ENCODE peak calls at places on chromosomes 13 and 19, in ten cellular contexts. X, N, H, I, L, S, K, A, O and J are unnamed samples.
A peak's percentile ranks its signal among the peaks of the same experiment; 100 is the strongest.

GRCh38 chr19:39410620-39411005 is 1.9 kb upstream of the PLEKHG2 start:
- DNase-seq in X (no peak), N (no peak), H (no peak), I (no peak), L (no peak), S (no peak), K (no peak), A (no peak), O (no peak), J (no peak)

GRCh38 chr13:43316997-43317396 is 293.6 kb downstream of the DNAJC15 start:
- DNase-seq in X (no peak), N (no peak), H (no peak), I (peak; percentile 45), L (no peak), S (peak; percentile 78), K (no peak), A (peak; percentile 35), O (no peak), J (no peak)

GRCh38 chr19:29372921-29373797 is 152.6 kb upstream of the VSTM2B start:
- DNase-seq in X (no peak), N (no peak), H (no peak), I (no peak), L (peak; percentile 46), S (no peak), K (no peak), A (no peak), O (no peak), J (peak; percentile 57)

GRCh38 chr13:90445179-90445578 is 902.3 kb upstream of the MIR17HG start:
- DNase-seq in X (no peak), N (no peak), H (no peak), I (peak; percentile 95), L (no peak), S (peak; percentile 97), K (peak; percentile 67), A (no peak), O (peak; percentile 15), J (no peak)

GRCh38 chr13:28636078-28636477 is 22.9 kb upstream of the POMP start:
- DNase-seq in X (no peak), N (no peak), H (no peak), I (peak; percentile 58), L (no peak), S (no peak), K (no peak), A (no peak), O (no peak), J (no peak)

GRCh38 chr19:42420055-42420544 is 7.1 kb downstream of the LIPE start:
- DNase-seq in X (peak; percentile 65), N (peak; percentile 88), H (peak; percentile 61), I (peak; percentile 59), L (no peak), S (peak; percentile 52), K (no peak), A (peak; percentile 46), O (no peak), J (no peak)

GRCh38 chr19:31350693-31351211 is 1.5 kb upstream of the TSHZ3 start:
- DNase-seq in X (no peak), N (peak; percentile 55), H (peak; percentile 53), I (peak; percentile 33), L (peak; percentile 86), S (peak; percentile 68), K (no peak), A (no peak), O (no peak), J (no peak)

GRCh38 chr13:40874138-40874776 is 84.8 kb downstream of the SLC25A15 start:
- DNase-seq in X (no peak), N (no peak), H (no peak), I (no peak), L (no peak), S (peak; percentile 5), K (no peak), A (no peak), O (no peak), J (no peak)

GRCh38 chr19:13872695-13873389 is 4.1 kb upstream of the NANOS3 start:
- DNase-seq in X (no peak), N (peak; percentile 75), H (no peak), I (no peak), L (no peak), S (no peak), K (no peak), A (no peak), O (peak; percentile 75), J (no peak)

GRCh38 chr19:35248310-35249145 is at the start of gene LSR:
- DNase-seq in X (peak; percentile 43), N (peak; percentile 97), H (peak; percentile 84), I (peak; percentile 96), L (peak; percentile 82), S (no peak), K (no peak), A (no peak), O (peak; percentile 88), J (no peak)

GRCh38 chr19:20167020-20167644 is at the start of gene ZNF486:
- DNase-seq in X (peak; percentile 72), N (peak; percentile 82), H (no peak), I (peak; percentile 98), L (peak; percentile 98), S (peak; percentile 96), K (peak; percentile 96), A (peak; percentile 75), O (peak; percentile 96), J (peak; percentile 97)

GRCh38 chr19:3450796-3451411 is 29.4 kb downstream of the SMIM24 start:
- DNase-seq in X (no peak), N (no peak), H (no peak), I (peak; percentile 100), L (peak; percentile 96), S (peak; percentile 99), K (peak; percentile 99), A (no peak), O (no peak), J (peak; percentile 97)

GRCh38 chr19:7544626-7545025 is 9.1 kb downstream of the PNPLA6 start:
- DNase-seq in X (no peak), N (no peak), H (no peak), I (no peak), L (no peak), S (no peak), K (no peak), A (no peak), O (no peak), J (no peak)

GRCh38 chr19:19474950-19475781 is 40.2 kb downstream of the TSSK6 start:
- DNase-seq in X (no peak), N (no peak), H (no peak), I (no peak), L (no peak), S (no peak), K (no peak), A (peak; percentile 20), O (no peak), J (no peak)

GRCh38 chr13:76754414-76754813 is 131.8 kb downstream of the KCTD12 start:
- DNase-seq in X (no peak), N (no peak), H (no peak), I (peak; percentile 22), L (no peak), S (peak; percentile 93), K (no peak), A (no peak), O (no peak), J (no peak)

GRCh38 chr13:30819136-30819875 is 84.0 kb downstream of the ALOX5AP start:
- DNase-seq in X (no peak), N (no peak), H (no peak), I (peak; percentile 88), L (no peak), S (no peak), K (no peak), A (peak; percentile 44), O (no peak), J (no peak)

GRCh38 chr13:33193428-33193974 is 92.1 kb downstream of the STARD13 start:
- DNase-seq in X (no peak), N (no peak), H (no peak), I (no peak), L (no peak), S (no peak), K (no peak), A (peak; percentile 16), O (peak; percentile 33), J (no peak)

GRCh38 chr19:37077615-37077928 is 661 bp upstream of the ZNF420 start:
- DNase-seq in X (no peak), N (no peak), H (no peak), I (no peak), L (no peak), S (no peak), K (no peak), A (peak; percentile 36), O (peak; percentile 1), J (no peak)

GRCh38 chr13:32001392-32001768 is 30.2 kb upstream of the FRY start:
- DNase-seq in X (no peak), N (peak; percentile 84), H (peak; percentile 48), I (peak; percentile 59), L (no peak), S (peak; percentile 71), K (no peak), A (peak; percentile 75), O (peak; percentile 24), J (no peak)

GRCh38 chr13:59744747-59745394 is 418.9 kb downstream of the DIAPH3 start:
- DNase-seq in X (no peak), N (no peak), H (no peak), I (peak; percentile 12), L (no peak), S (peak; percentile 14), K (no peak), A (no peak), O (no peak), J (no peak)